ENCODE peak calls at places on chromosomes 12 and 14, in five cellular contexts. H, B, M, N and J are unnamed samples. For H3K4me1, the result is how much of the 10 kb centered on the place peaks cover.

GRCh38 chr12:1591029-1591428 is 3.4 kb downstream of the FBXL14 start:
- DNase-seq in H (no peak), M (no peak), B (no peak), N (no peak), J (no peak)

GRCh38 chr12:88448337-88448944 is 131.8 kb downstream of the KITLG start:
- DNase-seq in M (no peak), H (no peak), B (no peak), N (no peak), J (no peak)

GRCh38 chr14:61107148-61107641 is 126.2 kb downstream of the SLC38A6 start:
- DNase-seq in N (no peak), M (peak), B (no peak), H (peak), J (no peak)

GRCh38 chr12:89893972-89894706 is 185.5 kb upstream of the ATP2B1 start:
- DNase-seq in H (peak), M (no peak), N (no peak), B (no peak), J (no peak)

GRCh38 chr12:77841467-77842054 is 10.9 kb downstream of the NAV3 start:
- DNase-seq in H (peak), B (no peak), N (no peak), M (no peak), J (no peak)

GRCh38 chr12:63802012-63802608 is 22.4 kb downstream of the RXYLT1 start:
- DNase-seq in H (peak), N (no peak), M (no peak), B (no peak), J (no peak)

GRCh38 chr12:1809606-1810140 is 10.7 kb upstream of the LRTM2 start:
- DNase-seq in M (peak), H (no peak), B (no peak), N (peak), J (no peak)

GRCh38 chr12:9049520-9050133 is 60.3 kb downstream of the KLRG1 start:
- DNase-seq in N (no peak), H (peak), M (no peak), B (no peak), J (no peak)

GRCh38 chr12:75641031-75641780 is 129.8 kb upstream of the KRR1 start:
- DNase-seq in H (peak), N (no peak), M (no peak), B (no peak), J (no peak)

GRCh38 chr12:49899921-49900320 is 3.8 kb downstream of the FAIM2 start:
- DNase-seq in B (no peak), N (no peak), M (peak), H (no peak), J (no peak)

GRCh38 chr14:106883218-106883692 is 1356.9 kb downstream of the TMEM121 start:
- DNase-seq in N (no peak), H (no peak), B (peak), M (peak), J (no peak)

GRCh38 chr12:106673151-106673550 is 90.3 kb downstream of the RFX4 start:
- DNase-seq in N (no peak), B (peak), M (no peak), H (peak), J (no peak)

GRCh38 chr12:3141339-3142321 is 64.5 kb downstream of the TSPAN9 start:
- DNase-seq in H (no peak), M (no peak), B (no peak), N (no peak), J (no peak)

GRCh38 chr14:96184737-96185136 is 19.9 kb upstream of the BDKRB2 start:
- DNase-seq in H (peak), M (no peak), B (peak), N (no peak), J (no peak)

GRCh38 chr12:92124708-92125067 is 21.0 kb downstream of the BTG1 start:
- DNase-seq in M (no peak), N (no peak), H (no peak), B (no peak), J (no peak)

GRCh38 chr12:1573960-1574862 is 20.2 kb downstream of the FBXL14 start:
- DNase-seq in M (no peak), H (no peak), B (no peak), N (no peak), J (no peak)

GRCh38 chr12:98916106-98916505 is 271.0 kb downstream of the APAF1 start:
- DNase-seq in M (no peak), H (no peak), B (no peak), N (no peak), J (no peak)

GRCh38 chr14:66137076-66137475 is 349.1 kb upstream of the CCDC196 start:
- DNase-seq in M (no peak), N (no peak), H (no peak), B (no peak), J (no peak)

GRCh38 chr12:23760495-23760894 is 189.0 kb downstream of the SOX5 start:
- DNase-seq in N (no peak), B (no peak), M (no peak), H (no peak), J (no peak)

GRCh38 chr12:69966409-69966808 is 141.4 kb downstream of the MYRFL start:
- DNase-seq in N (no peak), H (peak), M (peak), B (no peak), J (no peak)

GRCh38 chr12:43964966-43965365 is 129.1 kb downstream of the TMEM117 start:
- DNase-seq in B (no peak), H (peak), M (no peak), N (no peak), J (no peak)

GRCh38 chr12:98653866-98654493 is 8.9 kb downstream of the APAF1 start:
- DNase-seq in B (no peak), N (no peak), M (no peak), H (peak), J (no peak)

GRCh38 chr14:42459171-42459685 is 852.6 kb downstream of the LRFN5 start:
- DNase-seq in B (no peak), H (no peak), N (no peak), M (no peak), J (no peak)

GRCh38 chr14:105398726-105399440 is 545 bp downstream of the TEX22 start:
- DNase-seq in M (peak), N (no peak), H (no peak), B (peak), J (no peak)

GRCh38 chr14:103362780-103363179 is 22.4 kb upstream of the MARK3 start:
- DNase-seq in N (no peak), B (no peak), H (no peak), M (no peak), J (no peak)

DNA sequence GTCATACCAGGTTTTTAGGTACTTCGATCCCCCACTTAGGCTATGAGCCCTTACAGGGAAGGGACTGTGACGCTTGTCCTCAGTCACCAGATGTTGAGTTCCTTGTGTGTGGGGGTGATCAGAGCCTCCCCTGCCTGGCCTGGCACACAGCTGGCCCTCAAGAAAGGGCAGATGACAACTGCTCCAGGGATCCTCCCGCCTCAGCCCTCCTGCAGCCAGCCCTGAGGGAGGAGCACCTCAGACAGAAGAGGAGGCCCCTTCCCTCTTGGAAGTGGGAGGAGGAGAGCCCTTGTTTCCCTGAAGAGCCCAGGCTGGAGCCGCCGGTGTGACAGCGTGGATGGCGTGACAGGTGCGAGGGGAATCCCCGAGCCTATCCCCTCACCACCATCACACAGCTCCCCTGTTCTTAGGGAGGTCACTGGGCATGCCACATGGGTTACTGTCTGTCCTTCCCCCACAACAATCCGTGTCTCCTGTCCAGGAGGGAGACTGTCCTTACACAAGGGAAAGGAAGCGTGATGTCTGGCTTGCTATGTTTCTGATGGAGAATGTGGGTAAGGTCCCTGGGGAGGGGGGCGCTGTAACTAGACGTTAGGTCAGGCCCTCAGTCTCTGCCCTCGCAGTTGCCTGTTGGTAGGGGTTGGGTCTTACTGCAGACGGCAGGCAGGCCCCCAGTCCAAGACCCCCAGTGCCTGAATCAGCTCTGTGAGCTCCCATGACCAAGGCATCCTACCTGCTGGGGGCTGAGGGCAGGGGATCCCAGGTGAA is 31.5 kb downstream of the P2RX4 start:
- DNase-seq in B (peak), N (no peak), H (no peak), M (no peak), J (no peak)
- H3K27ac ChIP-seq in B (peak), N (peak), H (no peak), M (no peak), J (peak)

GRCh38 chr14:91414475-91415342 is 2.9 kb downstream of the CCDC88C start:
- DNase-seq in B (no peak), N (no peak), M (no peak), H (no peak), J (no peak)

GRCh38 chr14:91409991-91410401 is 7.6 kb downstream of the CCDC88C start:
- DNase-seq in B (no peak), M (no peak), H (no peak), N (no peak), J (no peak)

GRCh38 chr14:91413547-91414474 is 3.8 kb downstream of the CCDC88C start:
- DNase-seq in H (no peak), B (no peak), M (no peak), N (peak), J (peak)

GRCh38 chr14:91412939-91413338 is 4.7 kb downstream of the CCDC88C start:
- DNase-seq in M (no peak), B (no peak), N (no peak), H (no peak), J (no peak)

DNA sequence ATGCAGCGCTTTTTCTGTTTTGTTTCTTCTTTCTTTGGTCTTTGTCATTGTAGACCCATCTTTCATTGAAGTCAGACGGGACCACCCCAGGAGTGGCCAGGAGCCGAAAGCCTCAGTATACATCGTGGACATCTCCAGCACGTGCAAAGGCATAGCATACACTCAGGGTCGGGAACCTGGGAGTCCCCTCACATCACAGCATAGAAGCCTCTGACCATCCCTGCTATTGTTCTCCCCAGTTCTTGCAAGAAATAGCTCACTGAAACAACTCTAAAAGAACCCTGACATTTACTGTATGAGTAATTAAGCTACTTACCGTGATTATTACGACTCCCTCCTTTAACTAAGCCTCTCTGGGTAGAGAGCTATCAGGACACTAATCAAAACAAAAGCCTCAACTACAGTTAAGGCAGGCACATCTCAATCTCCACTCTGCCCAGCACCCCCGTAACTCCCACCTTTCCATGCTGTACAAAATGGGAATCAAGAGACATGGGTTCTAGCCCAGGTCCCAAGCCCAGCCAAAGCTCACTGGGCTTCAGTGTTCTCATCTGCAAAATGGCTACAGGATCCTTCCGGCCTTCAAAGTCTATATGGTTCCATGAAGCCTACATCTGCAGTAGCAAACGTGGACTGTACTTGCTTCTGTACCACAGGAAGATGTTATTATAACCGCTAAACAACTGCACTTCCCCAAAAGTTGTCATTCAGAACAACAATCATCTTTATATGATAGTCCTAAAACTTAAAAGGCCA is 6.7 kb downstream of the CCDC88C start:
- DNase-seq in H (no peak), B (no peak), N (no peak), M (no peak), J (no peak)
- H3K4me1 ChIP-seq in H (under half), B (under half), N (under half), M (under half), J (half or more)

GRCh38 chr12:54439096-54439495 is 20.0 kb upstream of the ITGA5 start:
- DNase-seq in M (no peak), H (no peak), B (no peak), N (no peak), J (no peak)
- H3K27ac ChIP-seq in M (no peak), H (no peak), B (no peak), N (no peak), J (no peak)

DNA sequence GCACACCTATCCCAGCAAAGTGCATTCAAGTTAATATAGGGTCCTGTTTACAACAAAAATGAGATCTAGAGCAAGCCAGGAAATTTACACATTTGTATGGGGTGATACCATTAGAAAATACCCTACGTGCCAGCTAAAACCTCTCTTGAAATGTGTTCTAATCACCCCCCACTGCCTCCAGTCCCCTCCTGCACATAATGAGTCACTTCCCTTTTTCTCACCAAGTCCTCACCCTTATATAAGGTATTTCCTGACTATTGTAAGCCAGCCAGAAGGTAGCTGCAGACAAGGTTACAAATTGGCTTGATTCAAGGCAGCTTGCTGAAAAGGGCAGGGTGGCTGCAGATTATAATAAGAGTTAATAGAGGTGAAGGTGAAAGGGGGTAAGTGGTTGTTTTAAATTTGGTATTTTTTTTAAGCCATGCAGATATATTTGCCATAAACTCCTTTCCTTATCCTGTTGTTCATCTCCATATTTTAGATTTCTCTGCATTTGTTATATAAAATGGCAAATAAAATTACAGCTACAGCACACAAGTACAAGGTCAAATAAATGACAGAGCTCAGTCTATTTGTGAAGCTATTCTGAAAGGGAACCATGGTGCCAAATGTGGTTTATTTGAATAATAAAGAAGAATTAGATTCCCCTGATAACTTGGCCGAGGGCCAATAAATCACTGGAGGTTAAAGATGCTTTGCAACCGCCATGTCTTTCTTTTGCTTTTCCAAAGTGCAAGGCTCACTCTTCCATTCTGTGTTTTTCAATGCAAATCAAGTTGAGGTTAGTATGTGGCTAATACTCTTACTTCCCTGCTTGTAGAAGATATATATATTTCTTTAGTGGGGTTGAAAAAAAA is 385.9 kb downstream of the EGLN3 start:
- DNase-seq in M (no peak), B (no peak), H (peak), N (no peak), J (no peak)
- H3K4me1 ChIP-seq in M (under half), B (under half), H (under half), N (under half), J (under half)

GRCh38 chr14:31988237-31988636 is 88.9 kb upstream of the ARHGAP5 start:
- DNase-seq in H (no peak), M (no peak), B (no peak), N (no peak), J (no peak)

GRCh38 chr14:31992051-31992450 is 85.1 kb upstream of the ARHGAP5 start:
- DNase-seq in B (no peak), N (no peak), M (no peak), H (peak), J (no peak)

GRCh38 chr14:31993521-31993941 is 83.6 kb upstream of the ARHGAP5 start:
- DNase-seq in N (no peak), B (no peak), H (peak), M (no peak), J (no peak)

GRCh38 chr14:31990183-31990862 is 86.8 kb upstream of the ARHGAP5 start:
- DNase-seq in B (no peak), M (no peak), N (no peak), H (peak), J (no peak)

DNA sequence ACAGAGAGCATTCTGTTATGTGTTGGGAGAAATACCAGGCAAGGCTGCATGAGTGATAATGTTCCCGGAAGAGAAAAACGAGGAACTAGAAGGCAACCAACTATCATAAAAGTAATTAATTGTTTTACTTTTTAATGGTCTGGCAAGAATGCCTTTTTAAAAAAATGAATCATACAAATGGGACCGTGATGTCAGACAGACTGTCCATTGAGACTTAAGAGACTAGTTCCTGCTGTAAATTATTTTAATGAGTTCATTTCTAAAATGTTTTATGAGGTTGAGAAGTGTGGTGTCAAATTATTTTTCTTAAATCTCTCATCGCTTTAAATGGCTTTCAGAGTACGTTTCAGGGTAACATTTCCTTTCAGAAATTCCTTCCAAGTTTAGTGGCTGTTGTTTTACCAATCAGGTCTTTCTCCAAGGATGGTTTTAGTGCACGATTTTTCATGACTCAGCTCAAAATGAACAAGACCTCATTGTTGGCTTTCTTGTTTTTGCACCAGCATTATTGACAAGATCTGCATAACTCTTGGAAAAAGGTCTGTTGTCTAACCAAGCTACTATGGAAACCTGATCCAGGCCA is 86.1 kb upstream of the ARHGAP5 start:
- DNase-seq in B (no peak), H (peak), N (no peak), M (no peak), J (no peak)
- H3K27ac ChIP-seq in B (no peak), H (no peak), N (no peak), M (no peak), J (no peak)

DNA sequence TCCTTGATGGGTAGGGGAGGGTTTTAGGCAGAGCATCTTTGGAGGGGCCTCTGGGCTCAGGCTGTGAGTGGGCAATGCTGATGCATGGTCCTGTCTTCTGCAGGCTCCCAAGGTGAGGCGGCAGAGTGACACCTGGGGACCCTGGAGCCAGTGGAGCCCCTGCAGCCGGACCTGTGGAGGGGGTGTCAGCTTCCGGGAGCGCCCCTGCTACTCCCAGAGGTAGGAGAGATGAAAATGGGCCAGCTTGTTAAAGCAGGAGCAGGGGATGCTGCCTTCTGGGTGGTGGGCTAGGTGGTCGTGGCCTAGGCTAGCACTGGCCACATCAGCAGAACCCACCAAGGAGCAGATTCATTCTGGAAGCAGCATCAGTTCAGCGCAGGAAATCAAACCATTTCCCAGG is 7.2 kb downstream of the PAPLN start:
- DNase-seq in H (no peak), M (peak), B (no peak), N (no peak), J (no peak)
- H3K4me1 ChIP-seq in H (under half), M (under half), B (under half), N (under half), J (under half)

GRCh38 chr12:65952737-65953209 is 128.5 kb downstream of the HMGA2 start:
- DNase-seq in N (no peak), B (no peak), M (no peak), H (no peak), J (no peak)

GRCh38 chr12:65949009-65949623 is 124.8 kb downstream of the HMGA2 start:
- DNase-seq in N (no peak), M (no peak), B (no peak), H (no peak), J (no peak)

GRCh38 chr12:65951697-65952096 is 127.4 kb downstream of the HMGA2 start:
- DNase-seq in B (no peak), M (no peak), N (no peak), H (no peak), J (no peak)

GRCh38 chr12:65948320-65949008 is 124.2 kb downstream of the HMGA2 start:
- DNase-seq in B (peak), H (peak), N (peak), M (peak), J (no peak)

DNA sequence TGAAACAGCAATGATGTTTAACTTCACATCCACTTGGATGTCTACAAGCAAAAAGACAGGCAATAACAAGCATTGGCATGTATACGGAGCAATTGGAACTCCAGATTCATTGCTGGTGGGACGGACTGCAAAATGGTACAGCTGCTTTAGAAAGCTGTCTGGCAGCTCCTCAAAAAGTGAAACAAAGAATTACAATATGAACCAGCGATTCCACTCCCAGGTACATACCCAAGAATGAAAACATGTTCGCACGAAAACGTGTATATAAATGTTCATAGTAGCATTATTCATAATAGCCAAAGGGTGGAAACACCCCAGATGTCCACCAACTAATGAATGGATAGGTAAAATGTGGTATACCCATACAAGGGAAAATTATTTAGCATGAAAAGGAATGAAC is 125.7 kb downstream of the HMGA2 start:
- DNase-seq in M (no peak), B (no peak), H (no peak), N (no peak), J (no peak)
- H3K27ac ChIP-seq in M (no peak), B (no peak), H (no peak), N (no peak), J (no peak)